ENCODE peak calls at places on chromosome 2, in seven cellular contexts. C is lower leg skin, S is HL-60, K is nephron progenitor cell, F is MM.1S, J is dorsolateral prefrontal cortex, P is testis. G is an unnamed sample.

GRCh38 chr2:105859694-105859951 is 114.9 kb downstream of the NCK2 start:
- DNase-seq in S (no peak), C (no peak), F (no peak), J (no peak), P (no peak), K (no peak), G (no peak)

GRCh38 chr2:64982932-64983331 is 6.3 kb upstream of the SLC1A4 start:
- DNase-seq in J (no peak), F (no peak), K (no peak), C (no peak), P (no peak), S (no peak), G (no peak)

GRCh38 chr2:109284816-109285215 is 155.8 kb downstream of the SH3RF3 start:
- DNase-seq in K (no peak), F (no peak), J (no peak), P (no peak), S (no peak), C (peak), G (no peak)

GRCh38 chr2:63827749-63828148 is 13.9 kb upstream of the UGP2 start:
- DNase-seq in F (peak), S (no peak), P (no peak), C (no peak), J (no peak), K (no peak), G (no peak)

GRCh38 chr2:146917430-146918037 is 927.3 kb upstream of the ACVR2A start:
- DNase-seq in C (no peak), F (no peak), S (no peak), J (no peak), K (no peak), P (no peak), G (no peak)

GRCh38 chr2:197130318-197130717 is 180.3 kb downstream of the ANKRD44 start:
- DNase-seq in F (peak), P (no peak), J (no peak), K (no peak), C (no peak), S (no peak), G (no peak)

GRCh38 chr2:15042824-15043223 is 410.3 kb downstream of the LRATD1 start:
- DNase-seq in J (no peak), C (no peak), F (no peak), K (no peak), S (peak), P (no peak), G (no peak)

GRCh38 chr2:56531668-56532420 is 348.1 kb downstream of the CCDC85A start:
- DNase-seq in P (no peak), S (no peak), C (no peak), K (no peak), J (no peak), F (no peak), G (no peak)

GRCh38 chr2:27407798-27408491 is 1.4 kb downstream of the PPM1G start:
- DNase-seq in K (peak), F (no peak), P (peak), S (no peak), C (no peak), J (no peak), G (peak)

GRCh38 chr2:144514731-144515424 is 5.0 kb downstream of the ZEB2 start:
- DNase-seq in S (no peak), F (no peak), P (no peak), K (no peak), J (no peak), C (no peak), G (no peak)

GRCh38 chr2:199136681-199137080 is 321.1 kb downstream of the SATB2 start:
- DNase-seq in S (no peak), J (no peak), C (no peak), F (no peak), K (no peak), P (no peak), G (no peak)

GRCh38 chr2:216029416-216030129 is 16.2 kb upstream of the MREG start:
- DNase-seq in C (no peak), S (no peak), P (no peak), F (no peak), K (no peak), J (no peak), G (no peak)

GRCh38 chr2:58240938-58241755 is at the start of gene FANCL:
- DNase-seq in K (peak), P (peak), C (peak), F (peak), S (peak), J (peak), G (peak)
- TF ChIP-seq CTCF in K (no peak), P (no peak), C (no peak), F (no peak), S (no peak), J (no peak), G (no peak)

GRCh38 chr2:219279151-219279915 is at the start of gene DNAJB2:
- DNase-seq in J (peak), K (peak), S (peak), F (peak), C (peak), P (peak), G (peak)
- TF ChIP-seq CTCF in J (peak), K (no peak), S (no peak), F (no peak), C (no peak), P (no peak), G (no peak)

GRCh38 chr2:44938287-44939073 is 3.0 kb upstream of the SIX3 start:
- DNase-seq in F (no peak), P (no peak), S (no peak), K (peak), C (no peak), J (no peak), G (no peak)
- TF ChIP-seq CTCF in F (no peak), P (no peak), S (no peak), K (no peak), C (no peak), J (no peak), G (no peak)

DNA sequence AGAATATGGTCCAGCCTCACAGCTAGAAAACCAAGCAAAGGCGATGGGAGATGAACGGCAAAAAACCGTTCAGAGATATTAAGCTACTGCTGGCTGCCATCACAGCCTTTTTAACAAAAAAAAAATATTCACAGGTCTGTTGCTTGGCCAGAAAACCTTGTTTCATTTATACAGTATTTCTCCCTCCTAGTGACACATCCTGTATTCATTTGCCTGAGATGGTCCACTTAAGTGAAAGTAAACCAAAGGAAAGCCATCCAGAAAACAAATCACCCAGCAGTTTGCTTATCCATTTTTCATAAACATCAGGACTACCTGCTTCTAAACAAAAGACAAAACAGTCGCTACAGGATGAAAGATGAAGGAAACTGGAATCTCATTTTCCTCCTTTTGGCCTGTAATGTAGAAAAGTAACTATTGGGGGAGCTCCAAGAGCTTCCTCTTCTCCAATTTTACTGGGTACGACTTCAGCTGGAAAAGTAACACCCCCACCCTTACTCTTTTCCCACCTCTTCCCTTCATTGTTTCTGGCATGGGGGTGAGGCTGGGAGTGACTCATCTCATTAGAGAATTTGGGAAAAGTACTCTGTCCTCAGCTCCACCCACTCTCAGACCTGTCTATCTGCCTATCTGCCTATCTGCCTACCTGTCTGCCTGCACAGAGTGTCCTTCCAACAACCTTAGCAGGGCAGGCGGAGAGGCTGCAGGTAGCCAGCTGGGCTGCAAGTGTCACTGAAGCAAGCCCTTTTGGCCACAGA is 93.8 kb downstream of the EPHA4 start:
- DNase-seq in C (no peak), S (no peak), K (no peak), F (no peak), P (no peak), J (no peak), G (no peak)
- TF ChIP-seq CTCF in C (no peak), S (no peak), K (no peak), F (no peak), P (no peak), J (no peak), G (no peak)

G was measured in WERI-Rb-1.